ENCODE peak calls at places on chromosome 6, in five cellular contexts. One of them, this sample, is unnamed.

GRCh38 chr6:71446084-71446869 is 157.7 kb downstream of the OGFRL1 start:
- DNase-seq in ascending aorta: no peak
- DNase-seq in uterus: no peak
- DNase-seq in right cardiac atrium: peak; percentile 32
- DNase-seq in body of pancreas: no peak
- DNase-seq in this sample: no peak

GRCh38 chr6:33424855-33425667 is 5.2 kb downstream of the SYNGAP1 start:
- DNase-seq in uterus: peak; percentile 55
- DNase-seq in body of pancreas: no peak
- DNase-seq in right cardiac atrium: no peak
- DNase-seq in ascending aorta: no peak
- DNase-seq in this sample: no peak

GRCh38 chr6:136609878-136610706 is 59.9 kb upstream of the MAP7 start:
- DNase-seq in right cardiac atrium: no peak
- DNase-seq in ascending aorta: peak; percentile 51
- DNase-seq in body of pancreas: peak; percentile 23
- DNase-seq in uterus: peak; percentile 81
- DNase-seq in this sample: peak; percentile 72

GRCh38 chr6:10883312-10884244 is 1.7 kb upstream of the GCM2 start:
- DNase-seq in ascending aorta: no peak
- DNase-seq in right cardiac atrium: no peak
- DNase-seq in body of pancreas: no peak
- DNase-seq in uterus: no peak
- DNase-seq in this sample: no peak

GRCh38 chr6:108966855-108967755 is 118.9 kb downstream of the ARMC2 start:
- DNase-seq in body of pancreas: no peak
- DNase-seq in right cardiac atrium: peak; percentile 75
- DNase-seq in uterus: no peak
- DNase-seq in ascending aorta: peak; percentile 28
- DNase-seq in this sample: no peak

GRCh38 chr6:144285548-144285797 is 338 bp downstream of the UTRN start:
- DNase-seq in right cardiac atrium: no peak
- DNase-seq in ascending aorta: no peak
- DNase-seq in body of pancreas: no peak
- DNase-seq in uterus: no peak
- DNase-seq in this sample: no peak

GRCh38 chr6:10396775-10397174 is 18.1 kb downstream of the TFAP2A start:
- DNase-seq in ascending aorta: no peak
- DNase-seq in uterus: no peak
- DNase-seq in body of pancreas: no peak
- DNase-seq in right cardiac atrium: no peak
- DNase-seq in this sample: no peak

GRCh38 chr6:163237110-163237509 is 177.4 kb upstream of the QKI start:
- DNase-seq in right cardiac atrium: no peak
- DNase-seq in uterus: no peak
- DNase-seq in body of pancreas: no peak
- DNase-seq in ascending aorta: no peak
- DNase-seq in this sample: no peak

GRCh38 chr6:51618563-51618962 is 468.9 kb downstream of the PKHD1 start:
- DNase-seq in uterus: no peak
- DNase-seq in right cardiac atrium: no peak
- DNase-seq in ascending aorta: no peak
- DNase-seq in body of pancreas: no peak
- DNase-seq in this sample: no peak

GRCh38 chr6:120899932-120900331 is 434.3 kb downstream of the TBC1D32 start:
- DNase-seq in body of pancreas: no peak
- DNase-seq in ascending aorta: no peak
- DNase-seq in right cardiac atrium: no peak
- DNase-seq in uterus: no peak
- DNase-seq in this sample: no peak

GRCh38 chr6:130417951-130418350 is 52.1 kb downstream of the TMEM200A start:
- DNase-seq in body of pancreas: no peak
- DNase-seq in ascending aorta: no peak
- DNase-seq in right cardiac atrium: no peak
- DNase-seq in uterus: no peak
- DNase-seq in this sample: no peak

GRCh38 chr6:157317129-157317814 is 6.0 kb downstream of the TMEM242 start:
- DNase-seq in uterus: peak; percentile 89
- DNase-seq in ascending aorta: peak; percentile 47
- DNase-seq in body of pancreas: peak; percentile 59
- DNase-seq in right cardiac atrium: peak; percentile 82
- DNase-seq in this sample: peak; percentile 72

GRCh38 chr6:110049696-110050465 is 71.8 kb downstream of the GPR6 start:
- DNase-seq in body of pancreas: no peak
- DNase-seq in right cardiac atrium: no peak
- DNase-seq in uterus: no peak
- DNase-seq in ascending aorta: no peak
- DNase-seq in this sample: no peak

GRCh38 chr6:157682856-157683481 is 140.1 kb upstream of the SNX9 start:
- DNase-seq in ascending aorta: no peak
- DNase-seq in body of pancreas: no peak
- DNase-seq in uterus: peak; percentile 49
- DNase-seq in right cardiac atrium: no peak
- DNase-seq in this sample: no peak

GRCh38 chr6:158457616-158458278 is 102.1 kb upstream of the TMEM181 start:
- DNase-seq in body of pancreas: no peak
- DNase-seq in uterus: no peak
- DNase-seq in ascending aorta: no peak
- DNase-seq in right cardiac atrium: no peak
- DNase-seq in this sample: no peak

GRCh38 chr6:158639056-158639455 is 5.5 kb downstream of the DYNLT1 start:
- DNase-seq in right cardiac atrium: no peak
- DNase-seq in uterus: no peak
- DNase-seq in ascending aorta: no peak
- DNase-seq in body of pancreas: no peak
- DNase-seq in this sample: no peak

GRCh38 chr6:44480097-44480539 is 92.6 kb downstream of the CDC5L start:
- DNase-seq in body of pancreas: no peak
- DNase-seq in uterus: no peak
- DNase-seq in ascending aorta: no peak
- DNase-seq in right cardiac atrium: no peak
- DNase-seq in this sample: no peak

GRCh38 chr6:111361648-111362047 is 121.4 kb downstream of the REV3L start:
- DNase-seq in body of pancreas: peak; percentile 35
- DNase-seq in right cardiac atrium: peak; percentile 74
- DNase-seq in ascending aorta: no peak
- DNase-seq in uterus: no peak
- DNase-seq in this sample: peak; percentile 23

GRCh38 chr6:153092082-153093013 is 38.7 kb downstream of the RGS17 start:
- DNase-seq in right cardiac atrium: no peak
- DNase-seq in ascending aorta: no peak
- DNase-seq in uterus: no peak
- DNase-seq in body of pancreas: no peak
- DNase-seq in this sample: no peak

GRCh38 chr6:79947191-79948173 is at the start of gene ELOVL4:
- DNase-seq in body of pancreas: peak; percentile 61
- DNase-seq in right cardiac atrium: peak; percentile 89
- DNase-seq in uterus: peak; percentile 65
- DNase-seq in ascending aorta: no peak
- DNase-seq in this sample: peak; percentile 47

GRCh38 chr6:47168176-47168575 is 126.0 kb upstream of the ADGRF1 start:
- DNase-seq in ascending aorta: no peak
- DNase-seq in right cardiac atrium: peak; percentile 60
- DNase-seq in uterus: peak; percentile 66
- DNase-seq in body of pancreas: no peak
- DNase-seq in this sample: peak; percentile 18

GRCh38 chr6:2733324-2733723 is 17.4 kb downstream of the MYLK4 start:
- DNase-seq in body of pancreas: peak; percentile 30
- DNase-seq in ascending aorta: peak; percentile 68
- DNase-seq in right cardiac atrium: peak; percentile 86
- DNase-seq in uterus: peak; percentile 25
- DNase-seq in this sample: peak; percentile 47

GRCh38 chr6:48315051-48315719 is 204.2 kb upstream of the PTCHD4 start:
- DNase-seq in uterus: no peak
- DNase-seq in body of pancreas: no peak
- DNase-seq in ascending aorta: no peak
- DNase-seq in right cardiac atrium: no peak
- DNase-seq in this sample: no peak

GRCh38 chr6:163965426-163966348 is 551.2 kb downstream of the QKI start:
- DNase-seq in body of pancreas: peak; percentile 52
- DNase-seq in uterus: peak; percentile 26
- DNase-seq in right cardiac atrium: peak; percentile 59
- DNase-seq in ascending aorta: no peak
- DNase-seq in this sample: no peak

GRCh38 chr6:84093405-84094049 is 60.0 kb downstream of the MRAP2 start:
- DNase-seq in body of pancreas: no peak
- DNase-seq in ascending aorta: no peak
- DNase-seq in right cardiac atrium: no peak
- DNase-seq in uterus: no peak
- DNase-seq in this sample: no peak

GRCh38 chr6:31203345-31203979 is 33.0 kb upstream of the POU5F1 start:
- DNase-seq in body of pancreas: peak; percentile 33
- DNase-seq in uterus: peak; percentile 30
- DNase-seq in ascending aorta: no peak
- DNase-seq in right cardiac atrium: no peak
- DNase-seq in this sample: peak; percentile 55

GRCh38 chr6:135334169-135334568 is 153.1 kb downstream of the MYB start:
- DNase-seq in uterus: no peak
- DNase-seq in body of pancreas: no peak
- DNase-seq in ascending aorta: no peak
- DNase-seq in right cardiac atrium: no peak
- DNase-seq in this sample: no peak

GRCh38 chr6:149451361-149452061 is 33.3 kb downstream of the ZC3H12D start:
- DNase-seq in ascending aorta: no peak
- DNase-seq in uterus: no peak
- DNase-seq in body of pancreas: no peak
- DNase-seq in right cardiac atrium: peak; percentile 87
- DNase-seq in this sample: peak; percentile 82

GRCh38 chr6:11363881-11364576 is 131.6 kb upstream of the NEDD9 start:
- DNase-seq in ascending aorta: no peak
- DNase-seq in uterus: no peak
- DNase-seq in body of pancreas: no peak
- DNase-seq in right cardiac atrium: no peak
- DNase-seq in this sample: no peak

DNA sequence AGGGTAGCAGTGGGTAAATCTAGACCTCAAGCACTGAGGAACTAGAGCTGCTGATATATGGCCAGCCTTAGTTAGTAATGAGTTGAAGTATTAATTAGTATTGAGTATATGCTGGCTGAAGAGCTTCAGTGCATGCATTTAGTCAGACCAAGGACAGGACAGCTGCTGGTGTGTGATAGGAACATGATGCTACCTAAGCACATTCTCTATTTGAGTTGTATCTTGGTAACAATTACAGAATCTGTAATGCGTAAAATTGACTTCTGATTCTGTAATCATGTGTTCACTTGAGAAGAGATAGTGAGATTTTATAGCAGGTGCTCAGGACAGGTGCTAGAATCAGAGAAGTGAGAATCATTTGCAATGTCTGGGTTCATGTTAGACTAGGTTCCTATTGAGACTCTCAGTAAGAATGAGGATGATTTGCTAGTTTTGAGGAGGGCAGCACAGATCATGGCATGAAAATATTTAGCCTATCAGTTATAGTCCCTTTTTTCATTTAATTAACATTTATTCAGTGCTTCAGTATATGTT is 369.4 kb upstream of the HS3ST5 start:
- DNase-seq in right cardiac atrium: no peak
- DNase-seq in ascending aorta: no peak
- DNase-seq in body of pancreas: no peak
- DNase-seq in uterus: no peak
- DNase-seq in this sample: no peak
- H3K4me1 ChIP-seq in right cardiac atrium: no peaks in the 10 kb centered on the region
- H3K4me1 ChIP-seq in ascending aorta: no peaks in the 10 kb centered on the region
- H3K4me1 ChIP-seq in body of pancreas: no peaks in the 10 kb centered on the region
- H3K4me1 ChIP-seq in uterus: no peaks in the 10 kb centered on the region
- H3K4me1 ChIP-seq in this sample: no peaks in the 10 kb centered on the region

DNA sequence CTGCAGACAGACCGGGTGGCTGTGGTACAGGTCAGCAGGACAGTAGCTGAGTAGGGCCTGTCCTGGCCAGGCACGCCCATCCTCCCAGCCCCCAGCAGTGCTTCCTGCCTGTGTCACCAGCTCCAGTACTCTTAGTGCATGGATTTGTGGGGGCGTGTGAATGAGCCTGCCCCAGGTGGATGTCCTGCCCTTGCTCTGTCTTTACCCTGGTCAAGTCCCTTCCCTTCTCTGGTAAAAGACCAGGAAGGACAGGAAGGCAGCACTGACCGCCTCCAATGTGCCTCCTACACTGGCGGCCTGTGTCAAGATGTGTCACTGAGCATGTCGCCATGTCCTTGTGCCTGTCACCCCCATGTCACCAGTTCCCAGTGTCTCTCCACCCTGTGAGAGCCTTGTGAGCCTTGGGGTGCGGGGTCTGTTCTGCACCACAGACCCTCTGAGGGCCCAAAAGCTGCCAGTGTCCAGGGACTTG is 11.9 kb downstream of the TEAD3 start:
- DNase-seq in uterus: no peak
- DNase-seq in right cardiac atrium: no peak
- DNase-seq in ascending aorta: no peak
- DNase-seq in body of pancreas: no peak
- DNase-seq in this sample: no peak
- H3K4me1 ChIP-seq in uterus: peaks cover 11% of the 10 kb centered on the region
- H3K4me1 ChIP-seq in right cardiac atrium: peaks cover 8% of the 10 kb centered on the region
- H3K4me1 ChIP-seq in ascending aorta: peaks cover 51% of the 10 kb centered on the region
- H3K4me1 ChIP-seq in body of pancreas: peaks cover 30% of the 10 kb centered on the region
- H3K4me1 ChIP-seq in this sample: peaks cover 53% of the 10 kb centered on the region

GRCh38 chr6:131470549-131470948 is 102.5 kb upstream of the ARG1 start:
- DNase-seq in ascending aorta: no peak
- DNase-seq in right cardiac atrium: no peak
- DNase-seq in body of pancreas: no peak
- DNase-seq in uterus: no peak
- DNase-seq in this sample: no peak

GRCh38 chr6:131476362-131476761 is 96.7 kb upstream of the ARG1 start:
- DNase-seq in uterus: no peak
- DNase-seq in right cardiac atrium: no peak
- DNase-seq in ascending aorta: no peak
- DNase-seq in body of pancreas: no peak
- DNase-seq in this sample: no peak

DNA sequence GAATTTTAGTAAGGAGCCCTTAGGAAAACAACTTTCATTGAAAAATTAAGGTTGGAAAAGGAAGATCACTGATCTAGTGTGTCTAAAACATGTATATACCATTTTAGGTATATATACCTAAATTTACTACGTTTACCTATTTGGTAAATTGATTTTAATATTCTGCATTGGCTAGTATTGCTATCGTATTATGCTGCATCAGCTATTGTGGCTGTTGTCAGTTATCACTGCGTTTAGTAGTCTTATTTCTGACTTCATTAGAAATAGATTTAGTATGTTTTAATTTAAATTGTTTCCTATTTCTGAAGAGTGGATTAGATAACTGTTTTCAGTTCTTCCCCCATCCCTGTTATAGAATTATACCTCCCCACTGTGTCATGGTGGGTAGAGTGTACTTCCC is 101.7 kb upstream of the ARG1 start:
- DNase-seq in right cardiac atrium: no peak
- DNase-seq in body of pancreas: no peak
- DNase-seq in ascending aorta: no peak
- DNase-seq in uterus: no peak
- DNase-seq in this sample: no peak
- H3K4me1 ChIP-seq in right cardiac atrium: no peaks in the 10 kb centered on the region
- H3K4me1 ChIP-seq in body of pancreas: no peaks in the 10 kb centered on the region
- H3K4me1 ChIP-seq in ascending aorta: no peaks in the 10 kb centered on the region
- H3K4me1 ChIP-seq in uterus: no peaks in the 10 kb centered on the region
- H3K4me1 ChIP-seq in this sample: no peaks in the 10 kb centered on the region

GRCh38 chr6:116278478-116278822 is 1.3 kb downstream of the TSPYL1 start:
- DNase-seq in ascending aorta: no peak
- DNase-seq in body of pancreas: no peak
- DNase-seq in right cardiac atrium: no peak
- DNase-seq in uterus: no peak
- DNase-seq in this sample: no peak
- H3K4me1 ChIP-seq in ascending aorta: peaks cover 31% of the 10 kb centered on the region
- H3K4me1 ChIP-seq in body of pancreas: peaks cover 48% of the 10 kb centered on the region
- H3K4me1 ChIP-seq in right cardiac atrium: peaks cover under 1% of the 10 kb centered on the region
- H3K4me1 ChIP-seq in uterus: peaks cover 11% of the 10 kb centered on the region
- H3K4me1 ChIP-seq in this sample: peaks cover 3% of the 10 kb centered on the region